ENCODE peak calls at places on chromosomes 3 and 15, in five cellular contexts. F, G, X, A and E are unnamed samples. For H4K20me1, the result is how much of the 10 kb centered on the place peaks cover.

GRCh38 chr15:101115887-101116680 is 135.8 kb downstream of the CHSY1 start:
- DNase-seq in F (no peak), A (no peak), G (no peak), X (no peak), E (peak)

GRCh38 chr3:16069149-16069922 is 105.1 kb upstream of the GALNT15 start:
- DNase-seq in A (no peak), F (no peak), X (no peak), G (no peak), E (peak)

GRCh38 chr3:42581400-42581708 is 413 bp downstream of the SEC22C start:
- DNase-seq in G (no peak), X (no peak), A (no peak), F (no peak), E (no peak)

GRCh38 chr3:59451041-59451763 is 401.4 kb upstream of the CFAP20DC start:
- DNase-seq in G (no peak), A (no peak), F (peak), X (no peak), E (no peak)

GRCh38 chr3:49006591-49007067 is 562 bp upstream of the WDR6 start:
- DNase-seq in F (no peak), G (peak), X (peak), A (no peak), E (peak)

GRCh38 chr3:127210654-127210943 is 17.7 kb downstream of the PRR23E start:
- DNase-seq in F (no peak), G (no peak), X (no peak), A (no peak), E (no peak)

GRCh38 chr3:183031826-183032225 is 51.5 kb upstream of the DCUN1D1 start:
- DNase-seq in G (no peak), X (no peak), F (no peak), A (no peak), E (peak)

GRCh38 chr3:67094769-67095168 is 96.7 kb downstream of the KBTBD8 start:
- DNase-seq in F (no peak), G (no peak), X (no peak), A (no peak), E (peak)

GRCh38 chr15:89575656-89576416 is 567 bp downstream of the TICRR start:
- DNase-seq in G (peak), F (peak), A (no peak), X (peak), E (peak)

GRCh38 chr15:34490421-34491193 is 53.0 kb upstream of the GOLGA8A start:
- DNase-seq in F (no peak), A (no peak), G (peak), X (peak), E (no peak)

GRCh38 chr15:73691398-73691797 is 7.2 kb downstream of the CD276 start:
- DNase-seq in F (no peak), X (peak), G (peak), A (no peak), E (peak)

GRCh38 chr3:23162939-23163338 is 40.2 kb upstream of the UBE2E2 start:
- DNase-seq in F (peak), G (no peak), X (no peak), A (no peak), E (no peak)

GRCh38 chr3:119662604-119663377 is 2.4 kb upstream of the POPDC2 start:
- DNase-seq in F (no peak), A (no peak), G (no peak), X (no peak), E (peak)

GRCh38 chr3:8993331-8993730 is 30.1 kb upstream of the RAD18 start:
- DNase-seq in F (no peak), G (no peak), X (no peak), A (no peak), E (no peak)

GRCh38 chr3:87333393-87333892 is 57.1 kb upstream of the POU1F1 start:
- DNase-seq in A (peak), F (no peak), G (no peak), X (no peak), E (peak)

GRCh38 chr15:101651753-101652097 is 456 bp downstream of the TM2D3 start:
- DNase-seq in X (no peak), A (no peak), F (peak), G (peak), E (no peak)

GRCh38 chr15:33358303-33358702 is 47.5 kb downstream of the RYR3 start:
- DNase-seq in F (no peak), A (no peak), X (peak), G (no peak), E (no peak)

DNA sequence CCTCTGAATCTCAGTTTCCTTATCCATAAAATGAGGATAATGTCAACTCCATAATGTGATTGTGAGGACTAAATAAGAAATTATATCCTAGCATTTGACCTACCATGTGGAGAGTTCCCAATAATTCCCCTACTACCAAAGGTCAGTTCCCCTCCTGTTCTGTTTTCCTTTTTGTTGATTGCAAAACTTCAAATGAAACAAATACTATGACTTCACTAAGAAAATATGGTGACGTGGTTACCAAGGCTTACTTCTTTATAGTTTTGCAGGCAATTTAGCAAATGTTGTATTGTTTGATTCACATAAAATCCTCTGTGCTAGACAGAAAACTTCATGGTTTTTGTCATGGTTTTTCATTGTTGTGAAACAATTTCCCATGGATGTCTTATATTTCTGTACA is 153.8 kb upstream of the RORA start:
- DNase-seq in A (no peak), F (no peak), X (no peak), G (no peak), E (peak)
- TF ChIP-seq EZH2phosphoT487 in A (no peak), F (no peak), X (no peak), G (no peak), E (no peak)

GRCh38 chr3:143124683-143125520 is 5.3 kb downstream of the CHST2 start:
- DNase-seq in G (no peak), F (no peak), A (no peak), X (peak), E (no peak)
- H2AFZ ChIP-seq in G (no peak), F (no peak), A (no peak), X (no peak), E (no peak)

DNA sequence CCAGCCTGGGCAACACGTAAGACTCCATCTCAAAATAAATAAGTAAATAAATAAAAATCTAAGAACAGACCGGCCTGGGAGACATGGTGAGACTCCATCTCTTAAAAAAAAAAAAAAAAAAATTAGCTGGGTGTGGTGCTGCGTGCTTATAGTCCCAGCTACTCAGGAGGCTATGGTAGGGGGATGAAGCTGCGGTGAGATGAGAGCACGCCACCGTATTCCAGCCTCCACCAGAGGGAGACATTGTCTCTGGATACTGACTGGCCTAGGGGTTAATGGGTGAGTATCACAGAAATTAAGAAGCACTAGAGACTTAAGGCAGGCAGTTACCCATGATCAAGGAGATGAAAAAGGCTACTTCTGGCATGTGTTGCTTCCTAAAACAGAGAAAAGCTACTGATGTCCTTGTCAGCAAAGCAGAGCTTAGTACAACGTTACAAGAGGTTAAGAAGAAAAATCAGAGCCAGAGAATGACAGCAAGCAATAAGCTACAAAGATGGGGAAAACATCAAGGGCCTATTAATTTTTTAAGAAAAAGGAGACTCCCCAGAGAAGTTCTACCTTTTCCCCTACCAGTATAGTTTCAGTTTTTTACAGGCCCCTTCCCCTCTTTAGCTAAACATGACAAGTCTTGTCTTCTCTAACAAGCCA is 8.6 kb downstream of the TFRC start:
- DNase-seq in F (peak), G (peak), X (peak), A (peak), E (peak)
- H4K20me1 ChIP-seq in F (under half), G (under half), X (under half), A (under half), E (under half)

GRCh38 chr3:181764544-181764943 is 52.8 kb downstream of the SOX2 start:
- DNase-seq in G (no peak), A (no peak), X (no peak), F (no peak), E (no peak)
- TF ChIP-seq EZH2phosphoT487 in G (no peak), A (no peak), X (no peak), F (no peak), E (no peak)

GRCh38 chr3:122055215-122055614 is at the start of gene CD86:
- DNase-seq in G (no peak), A (no peak), F (no peak), X (no peak), E (peak)
- H2AFZ ChIP-seq in G (peak), A (no peak), F (no peak), X (peak), E (no peak)

GRCh38 chr15:99568548-99569352 is 3.0 kb downstream of the MEF2A start:
- DNase-seq in A (no peak), F (no peak), X (no peak), G (peak), E (peak)

GRCh38 chr15:99574502-99574901 is 8.7 kb downstream of the MEF2A start:
- DNase-seq in F (no peak), G (no peak), X (no peak), A (no peak), E (no peak)

GRCh38 chr15:99571299-99571698 is 5.5 kb downstream of the MEF2A start:
- DNase-seq in F (no peak), X (no peak), G (no peak), A (no peak), E (no peak)

GRCh38 chr15:99578809-99579208 is 13.0 kb downstream of the MEF2A start:
- DNase-seq in A (no peak), G (peak), X (no peak), F (no peak), E (peak)

GRCh38 chr15:99574048-99574447 is 8.3 kb downstream of the MEF2A start:
- DNase-seq in A (no peak), G (no peak), X (no peak), F (no peak), E (no peak)
- H4K20me1 ChIP-seq in A (under half), G (under half), X (under half), F (under half), E (under half)